ENCODE peak calls at places on chromosomes 11 and 22, in eight cellular contexts. I is astrocyte of the spinal cord, A is activated B cell treated with CpG ODN at 0.5 μM for 24 hours, S is nephron progenitor cell, R is fibroblast of pulmonary artery, P is fibroblast of lung, V is fibroblast of mammary gland, H is HCT116. C is an unnamed sample.
A peak's percentile ranks its signal among the peaks of the same experiment; 100 is the strongest.

GRCh38 chr11:109037856-109038780 is 373.2 kb downstream of the DDX10 start:
- DNase-seq in H (no peak), V (peak; percentile 87), S (no peak), A (no peak), P (peak; percentile 92), R (peak; percentile 82), I (peak; percentile 84), C (no peak)

GRCh38 chr22:50184004-50184461 is 1.7 kb upstream of the TRABD start:
- DNase-seq in H (no peak), A (no peak), P (peak; percentile 51), V (peak; percentile 46), S (peak; percentile 48), I (peak; percentile 31), R (peak; percentile 67), C (peak; percentile 21)

GRCh38 chr11:57163160-57163868 is 18.4 kb upstream of the LRRC55 start:
- DNase-seq in S (no peak), I (no peak), A (no peak), H (no peak), P (no peak), V (no peak), R (no peak), C (no peak)

GRCh38 chr11:69381681-69382130 is 87.8 kb downstream of the MYEOV start:
- DNase-seq in A (peak; percentile 5), I (no peak), R (no peak), P (no peak), H (no peak), S (no peak), V (no peak), C (no peak)

GRCh38 chr11:106998126-106998525 is 20.1 kb downstream of the GUCY1A2 start:
- DNase-seq in V (peak; percentile 71), R (peak; percentile 77), I (peak; percentile 61), S (no peak), A (no peak), P (peak; percentile 74), H (no peak), C (no peak)

GRCh38 chr11:120883404-120884135 is 140.3 kb upstream of the TBCEL start:
- DNase-seq in R (peak; percentile 56), A (no peak), P (peak; percentile 79), S (no peak), I (peak; percentile 34), V (peak; percentile 62), H (no peak), C (no peak)

GRCh38 chr11:9691865-9692264 is 28.0 kb downstream of the SWAP70 start:
- DNase-seq in A (no peak), S (no peak), I (peak; percentile 49), R (peak; percentile 26), V (peak; percentile 69), P (peak; percentile 60), H (peak; percentile 23), C (no peak)

GRCh38 chr11:13962562-13963168 is at the start of gene SPON1:
- DNase-seq in A (peak; percentile 16), S (peak; percentile 81), I (peak; percentile 25), R (peak; percentile 15), V (peak; percentile 24), P (peak; percentile 43), H (no peak), C (no peak)

GRCh38 chr11:36840378-36840777 is 242.3 kb upstream of the RAG2 start:
- DNase-seq in I (no peak), R (no peak), H (no peak), S (no peak), P (no peak), A (no peak), V (no peak), C (no peak)

GRCh38 chr11:16807306-16807705 is 68.9 kb downstream of the C11orf58 start:
- DNase-seq in P (no peak), A (no peak), S (no peak), V (no peak), I (no peak), H (no peak), R (no peak), C (peak; percentile 81)

GRCh38 chr22:21587803-21588611 is 20.5 kb downstream of the UBE2L3 start:
- DNase-seq in H (no peak), I (no peak), V (peak; percentile 38), P (peak; percentile 78), A (peak; percentile 27), R (peak; percentile 34), S (no peak), C (no peak)

GRCh38 chr11:73233704-73234402 is 15.8 kb downstream of the P2RY2 start:
- DNase-seq in A (no peak), P (no peak), S (no peak), V (no peak), H (no peak), I (no peak), R (no peak), C (no peak)

GRCh38 chr11:95081412-95081811 is 8.2 kb upstream of the ENDOD1 start:
- DNase-seq in P (no peak), S (no peak), H (no peak), R (peak; percentile 51), A (no peak), I (peak; percentile 58), V (no peak), C (no peak)

GRCh38 chr22:35299217-35299716 is 427 bp upstream of the TOM1 start:
- DNase-seq in I (peak; percentile 22), R (peak; percentile 14), H (no peak), S (no peak), P (peak; percentile 28), A (no peak), V (peak; percentile 28), C (no peak)

DNA sequence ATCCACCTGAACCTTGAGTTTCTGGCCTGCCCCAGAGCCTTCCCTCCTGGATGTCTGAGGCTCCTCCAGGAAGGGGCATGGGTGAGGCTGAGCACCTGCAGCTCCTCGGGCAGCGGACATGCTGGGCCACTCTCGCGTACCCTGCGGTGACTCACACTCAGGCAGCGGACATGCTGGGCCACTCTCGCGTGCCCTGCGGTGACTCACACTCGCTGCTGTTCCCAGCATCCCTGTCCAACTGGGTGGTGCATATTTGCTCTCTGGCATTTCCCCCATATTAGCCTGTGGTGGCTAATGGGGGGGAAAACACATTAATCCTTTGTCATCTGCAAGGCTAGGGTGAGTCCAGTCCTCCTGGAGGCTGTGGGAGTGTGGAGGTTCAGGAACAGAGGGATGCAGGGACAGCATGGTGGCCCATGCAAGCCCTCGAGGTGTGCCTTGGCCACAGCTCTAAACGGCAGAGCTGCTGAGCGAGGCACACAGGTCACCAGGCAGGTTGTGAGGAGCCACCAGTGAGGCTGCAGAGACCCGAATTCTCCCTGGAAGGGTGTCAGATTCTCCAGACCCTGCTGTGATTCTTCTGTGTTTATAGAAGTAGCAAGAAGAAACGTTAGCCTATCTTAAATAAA is 728.1 kb downstream of the BRD1 start:
- DNase-seq in P (no peak), S (no peak), V (no peak), H (peak; percentile 45), R (no peak), I (no peak), A (no peak), C (no peak)
- TF ChIP-seq CTCF in P (no peak), S (no peak), V (no peak), H (no peak), R (no peak), I (no peak), A (no peak), C (no peak)

GRCh38 chr11:128448487-128448886 is 138.9 kb downstream of the ETS1 start:
- DNase-seq in A (no peak), R (peak; percentile 44), H (peak; percentile 95), P (peak; percentile 91), I (peak; percentile 88), S (no peak), V (peak; percentile 58), C (no peak)
- TF ChIP-seq CTCF in A (no peak), R (no peak), H (no peak), P (no peak), I (no peak), S (no peak), V (no peak), C (no peak)

DNA sequence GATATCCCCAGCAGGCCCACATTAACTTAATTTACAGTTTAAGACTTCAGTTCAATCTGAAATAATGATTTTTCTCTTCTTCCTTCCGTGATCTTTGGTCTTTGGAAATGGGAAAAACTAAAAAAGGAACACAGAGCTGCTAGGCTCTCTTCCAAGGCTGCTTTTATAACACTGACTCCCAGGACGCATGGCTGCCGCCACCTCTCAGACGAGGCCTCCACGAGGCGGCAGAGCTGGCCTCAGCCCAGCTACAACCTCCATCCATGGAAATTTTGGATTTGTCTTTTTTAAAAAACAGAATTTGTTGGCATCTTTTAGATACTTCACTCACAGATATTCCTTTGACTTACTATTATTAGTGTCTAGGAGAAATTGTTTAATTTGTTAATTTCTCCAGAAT is 385.5 kb upstream of the SYN3 start:
- DNase-seq in S (no peak), R (no peak), V (no peak), H (no peak), I (no peak), P (no peak), A (no peak), C (no peak)
- TF ChIP-seq CTCF in S (no peak), R (no peak), V (no peak), H (no peak), I (no peak), P (no peak), A (no peak), C (no peak)

GRCh38 chr22:36753120-36753802 is 22.7 kb downstream of the IFT27 start:
- DNase-seq in S (peak; percentile 33), I (no peak), R (no peak), P (no peak), A (no peak), V (no peak), H (no peak), C (no peak)
- TF ChIP-seq CTCF in S (no peak), I (no peak), R (no peak), P (no peak), A (no peak), V (no peak), H (no peak), C (no peak)

DNA sequence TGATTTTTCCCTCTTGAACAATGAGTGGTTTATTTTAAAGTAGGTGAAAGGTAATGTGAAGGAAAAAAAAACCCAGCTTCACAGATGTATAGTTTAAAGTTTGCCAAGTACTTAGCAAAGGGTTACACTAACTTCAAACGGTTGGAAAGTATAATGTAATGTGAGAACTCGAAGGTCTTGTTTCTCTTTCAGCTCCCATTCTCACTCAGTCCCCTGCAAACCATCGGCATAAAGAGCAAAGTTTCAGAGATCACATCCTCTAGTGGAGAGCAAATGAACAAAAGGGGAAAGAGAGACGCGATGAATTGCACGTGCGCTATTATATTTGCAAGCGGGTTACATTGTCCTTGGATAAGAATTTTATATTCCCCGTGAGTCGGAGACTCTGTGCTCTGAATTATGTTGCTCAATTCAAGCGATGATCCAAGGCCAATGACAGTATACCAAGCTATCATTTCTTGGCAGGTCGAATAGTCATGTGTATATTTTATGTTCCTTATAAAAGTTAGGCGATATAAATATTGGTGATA is 37.6 kb upstream of the BIRC3 start:
- DNase-seq in S (no peak), H (no peak), P (peak; percentile 62), A (no peak), R (peak; percentile 64), V (peak; percentile 68), I (peak; percentile 78), C (no peak)
- TF ChIP-seq CTCF in S (no peak), H (no peak), P (peak; percentile 66), A (no peak), R (peak; percentile 44), V (peak; percentile 44), I (peak; percentile 49), C (no peak)

DNA sequence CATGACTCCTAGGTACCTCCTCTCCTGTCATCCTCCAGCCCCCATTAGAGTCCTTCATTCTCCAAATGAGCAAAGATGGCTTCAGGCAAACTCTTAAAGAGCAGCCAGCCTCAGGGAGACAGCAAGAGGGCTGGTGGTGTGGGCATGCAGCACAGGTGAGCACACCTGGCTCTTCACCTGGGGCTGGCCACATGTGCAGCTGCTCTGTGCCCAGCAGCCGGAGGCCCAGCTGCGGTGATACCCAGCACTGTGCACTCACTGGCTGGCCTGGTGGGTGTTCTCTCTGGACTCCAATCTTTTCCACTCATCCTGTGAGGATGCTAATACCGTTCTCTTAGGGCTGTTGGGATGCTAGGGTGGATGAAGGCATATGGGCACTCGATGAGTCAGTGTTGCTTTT is 106.1 kb upstream of the PARVA start:
- DNase-seq in P (no peak), S (no peak), V (no peak), H (no peak), R (no peak), A (no peak), I (no peak), C (no peak)
- TF ChIP-seq CTCF in P (no peak), S (no peak), V (no peak), H (no peak), R (no peak), A (no peak), I (no peak), C (no peak)

C was measured in HL-60.